ENCODE peak calls at places on chromosome 15, in five cellular contexts. One of them, this sample, is unnamed.

GRCh38 chr15:55507567-55507966 is 467 bp downstream of the DNAAF4 start:
- DNase-seq in H1: no peak
- DNase-seq in GM12878: no peak
- DNase-seq in HepG2: no peak
- DNase-seq in HCT116: no peak
- DNase-seq in this sample: no peak

GRCh38 chr15:53472883-53473282 is 286.6 kb downstream of the WDR72 start:
- DNase-seq in H1: no peak
- DNase-seq in GM12878: no peak
- DNase-seq in HepG2: no peak
- DNase-seq in HCT116: no peak
- DNase-seq in this sample: no peak

GRCh38 chr15:69758810-69759410 is 306.3 kb downstream of the RPLP1 start:
- DNase-seq in H1: no peak
- DNase-seq in GM12878: peak
- DNase-seq in HepG2: no peak
- DNase-seq in HCT116: no peak
- DNase-seq in this sample: no peak

GRCh38 chr15:34239151-34239761 is 14.4 kb downstream of the EMC4 start:
- DNase-seq in H1: no peak
- DNase-seq in GM12878: no peak
- DNase-seq in HepG2: peak
- DNase-seq in HCT116: peak
- DNase-seq in this sample: no peak

GRCh38 chr15:65868546-65869126 is 655 bp upstream of the RAB11A start:
- DNase-seq in H1: no peak
- DNase-seq in GM12878: no peak
- DNase-seq in HepG2: no peak
- DNase-seq in HCT116: no peak
- DNase-seq in this sample: no peak

GRCh38 chr15:27796405-27797085 is 302.6 kb downstream of the OCA2 start:
- DNase-seq in H1: no peak
- DNase-seq in GM12878: no peak
- DNase-seq in HepG2: no peak
- DNase-seq in HCT116: no peak
- DNase-seq in this sample: no peak

GRCh38 chr15:63156708-63157065 is 590 bp downstream of the RPS27L start:
- DNase-seq in H1: no peak
- DNase-seq in GM12878: no peak
- DNase-seq in HepG2: peak
- DNase-seq in HCT116: no peak
- DNase-seq in this sample: no peak

GRCh38 chr15:73800662-73801345 is 47.7 kb upstream of the INSYN1 start:
- DNase-seq in H1: no peak
- DNase-seq in GM12878: no peak
- DNase-seq in HepG2: no peak
- DNase-seq in HCT116: no peak
- DNase-seq in this sample: no peak

GRCh38 chr15:41205315-41205714 is 25.2 kb downstream of the EXD1 start:
- DNase-seq in H1: no peak
- DNase-seq in GM12878: no peak
- DNase-seq in HepG2: no peak
- DNase-seq in HCT116: no peak
- DNase-seq in this sample: no peak

GRCh38 chr15:57671636-57672035 is 34.9 kb upstream of the POLR2M start:
- DNase-seq in H1: no peak
- DNase-seq in GM12878: no peak
- DNase-seq in HepG2: no peak
- DNase-seq in HCT116: no peak
- DNase-seq in this sample: no peak

GRCh38 chr15:49758856-49759255 is 138.0 kb downstream of the DTWD1 start:
- DNase-seq in H1: no peak
- DNase-seq in GM12878: no peak
- DNase-seq in HepG2: no peak
- DNase-seq in HCT116: no peak
- DNase-seq in this sample: no peak

GRCh38 chr15:52224211-52224610 is 33.0 kb upstream of the GNB5 start:
- DNase-seq in H1: no peak
- DNase-seq in GM12878: no peak
- DNase-seq in HepG2: no peak
- DNase-seq in HCT116: no peak
- DNase-seq in this sample: no peak

GRCh38 chr15:51879555-51879954 is 50.1 kb downstream of the TMOD3 start:
- DNase-seq in H1: no peak
- DNase-seq in GM12878: no peak
- DNase-seq in HepG2: no peak
- DNase-seq in HCT116: no peak
- DNase-seq in this sample: no peak

GRCh38 chr15:58475573-58476524 is 44.1 kb downstream of the LIPC start:
- DNase-seq in H1: no peak
- DNase-seq in GM12878: no peak
- DNase-seq in HepG2: peak
- DNase-seq in HCT116: no peak
- DNase-seq in this sample: no peak

GRCh38 chr15:65603559-65603958 is 7.4 kb downstream of the INTS14 start:
- DNase-seq in H1: no peak
- DNase-seq in GM12878: no peak
- DNase-seq in HepG2: no peak
- DNase-seq in HCT116: no peak
- DNase-seq in this sample: no peak

GRCh38 chr15:79595995-79596622 is 164.0 kb downstream of the MINAR1 start:
- DNase-seq in H1: peak
- DNase-seq in GM12878: peak
- DNase-seq in HepG2: peak
- DNase-seq in HCT116: peak
- DNase-seq in this sample: peak

GRCh38 chr15:34644061-34644460 is 60.6 kb upstream of the GOLGA8B start:
- DNase-seq in H1: no peak
- DNase-seq in GM12878: no peak
- DNase-seq in HepG2: no peak
- DNase-seq in HCT116: no peak
- DNase-seq in this sample: no peak

GRCh38 chr15:94324117-94324826 is 92.9 kb downstream of the MCTP2 start:
- DNase-seq in H1: peak
- DNase-seq in GM12878: peak
- DNase-seq in HepG2: peak
- DNase-seq in HCT116: peak
- DNase-seq in this sample: peak

GRCh38 chr15:70203981-70204560 is 106.4 kb upstream of the TLE3 start:
- DNase-seq in H1: no peak
- DNase-seq in GM12878: no peak
- DNase-seq in HepG2: no peak
- DNase-seq in HCT116: no peak
- DNase-seq in this sample: no peak

GRCh38 chr15:52288051-52288942 is 7.3 kb downstream of the MYO5C start:
- DNase-seq in H1: peak
- DNase-seq in GM12878: no peak
- DNase-seq in HepG2: peak
- DNase-seq in HCT116: no peak
- DNase-seq in this sample: no peak

GRCh38 chr15:47586653-47587224 is 130.6 kb upstream of the SEMA6D start:
- DNase-seq in H1: no peak
- DNase-seq in GM12878: no peak
- DNase-seq in HepG2: no peak
- DNase-seq in HCT116: no peak
- DNase-seq in this sample: no peak

GRCh38 chr15:41115088-41115651 is 910 bp downstream of the INO80 start:
- DNase-seq in H1: no peak
- DNase-seq in GM12878: peak
- DNase-seq in HepG2: peak
- DNase-seq in HCT116: peak
- DNase-seq in this sample: peak

GRCh38 chr15:19987389-19988048 is 554.1 kb downstream of the GOLGA6L6 start:
- DNase-seq in H1: peak
- DNase-seq in GM12878: no peak
- DNase-seq in HepG2: peak
- DNase-seq in HCT116: no peak
- DNase-seq in this sample: peak

GRCh38 chr15:81196576-81197254 is at the start of gene IL16:
- DNase-seq in H1: no peak
- DNase-seq in GM12878: no peak
- DNase-seq in HepG2: no peak
- DNase-seq in HCT116: no peak
- DNase-seq in this sample: no peak

GRCh38 chr15:100335335-100335999 is 6.3 kb downstream of the ADAMTS17 start:
- DNase-seq in H1: no peak
- DNase-seq in GM12878: no peak
- DNase-seq in HepG2: no peak
- DNase-seq in HCT116: no peak
- DNase-seq in this sample: no peak
- TF ChIP-seq ZNF274 in H1: no peak
- TF ChIP-seq ZNF274 in GM12878: no peak
- TF ChIP-seq ZNF274 in HepG2: no peak
- TF ChIP-seq ZNF274 in HCT116: no peak
- TF ChIP-seq ZNF274 in this sample: no peak

GRCh38 chr15:85095566-85095965 is 113.9 kb downstream of the PDE8A start:
- DNase-seq in H1: no peak
- DNase-seq in GM12878: no peak
- DNase-seq in HepG2: no peak
- DNase-seq in HCT116: no peak
- DNase-seq in this sample: no peak

GRCh38 chr15:85100186-85100937 is 118.7 kb downstream of the PDE8A start:
- DNase-seq in H1: no peak
- DNase-seq in GM12878: no peak
- DNase-seq in HepG2: no peak
- DNase-seq in HCT116: no peak
- DNase-seq in this sample: no peak

GRCh38 chr15:85099195-85099803 is 117.6 kb downstream of the PDE8A start:
- DNase-seq in H1: no peak
- DNase-seq in GM12878: no peak
- DNase-seq in HepG2: no peak
- DNase-seq in HCT116: no peak
- DNase-seq in this sample: no peak

GRCh38 chr15:85097250-85097649 is 115.6 kb downstream of the PDE8A start:
- DNase-seq in H1: no peak
- DNase-seq in GM12878: no peak
- DNase-seq in HepG2: no peak
- DNase-seq in HCT116: no peak
- DNase-seq in this sample: no peak

GRCh38 chr15:85097706-85098105 is 116.0 kb downstream of the PDE8A start:
- DNase-seq in H1: no peak
- DNase-seq in GM12878: no peak
- DNase-seq in HepG2: no peak
- DNase-seq in HCT116: no peak
- DNase-seq in this sample: no peak
- TF ChIP-seq ZNF274 in H1: no peak
- TF ChIP-seq ZNF274 in GM12878: no peak
- TF ChIP-seq ZNF274 in HepG2: no peak
- TF ChIP-seq ZNF274 in HCT116: no peak
- TF ChIP-seq ZNF274 in this sample: no peak

GRCh38 chr15:25056484-25057429 is 102.0 kb downstream of the SNRPN start:
- DNase-seq in H1: peak
- DNase-seq in GM12878: no peak
- DNase-seq in HepG2: no peak
- DNase-seq in HCT116: no peak
- DNase-seq in this sample: no peak

GRCh38 chr15:25057574-25057973 is 102.8 kb downstream of the SNRPN start:
- DNase-seq in H1: no peak
- DNase-seq in GM12878: no peak
- DNase-seq in HepG2: no peak
- DNase-seq in HCT116: no peak
- DNase-seq in this sample: no peak

GRCh38 chr15:25060472-25060803 is 105.7 kb downstream of the SNRPN start:
- DNase-seq in H1: no peak
- DNase-seq in GM12878: no peak
- DNase-seq in HepG2: no peak
- DNase-seq in HCT116: no peak
- DNase-seq in this sample: no peak

GRCh38 chr15:25059698-25060471 is 105.1 kb downstream of the SNRPN start:
- DNase-seq in H1: no peak
- DNase-seq in GM12878: no peak
- DNase-seq in HepG2: no peak
- DNase-seq in HCT116: no peak
- DNase-seq in this sample: no peak

DNA sequence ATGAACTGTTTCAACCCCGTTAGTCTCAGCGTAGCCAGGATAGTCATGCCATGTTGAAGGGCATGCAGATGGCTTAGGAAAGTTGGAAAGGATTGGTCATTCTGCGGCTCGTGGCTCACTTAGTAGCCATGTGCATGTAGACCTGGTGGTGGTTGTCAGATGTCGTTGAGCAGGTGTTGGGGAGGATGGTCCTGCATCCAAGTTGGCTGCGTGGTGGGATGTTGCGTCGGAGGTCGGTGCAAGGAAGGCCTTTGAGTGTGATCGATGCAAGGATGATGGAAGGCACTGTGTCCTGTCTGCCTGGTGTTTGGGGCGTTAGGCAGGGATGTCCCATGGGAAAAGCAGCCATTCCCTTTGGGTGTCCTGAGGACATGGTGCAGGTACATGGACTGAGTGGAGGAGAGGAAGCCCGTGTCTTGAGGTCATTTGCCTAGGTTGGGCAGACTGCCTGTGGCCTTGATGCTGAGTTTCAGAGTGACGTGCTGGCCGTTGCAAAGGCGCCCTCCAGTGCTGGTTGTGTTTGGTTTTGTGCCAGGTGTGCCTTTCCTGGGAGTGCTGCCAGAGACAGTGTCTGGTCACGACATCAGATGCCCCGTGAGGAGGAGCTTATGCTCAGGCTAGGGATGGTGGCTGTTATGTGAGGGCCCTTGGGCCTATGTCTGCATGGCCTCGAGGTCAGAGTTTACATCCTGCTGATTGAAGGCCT is 103.4 kb downstream of the SNRPN start:
- DNase-seq in H1: peak
- DNase-seq in GM12878: no peak
- DNase-seq in HepG2: no peak
- DNase-seq in HCT116: no peak
- DNase-seq in this sample: no peak
- TF ChIP-seq ZNF274 in H1: no peak
- TF ChIP-seq ZNF274 in GM12878: no peak
- TF ChIP-seq ZNF274 in HepG2: no peak
- TF ChIP-seq ZNF274 in HCT116: no peak
- TF ChIP-seq ZNF274 in this sample: no peak

GRCh38 chr15:71436854-71437253 is 321.6 kb downstream of the THSD4 start:
- DNase-seq in H1: no peak
- DNase-seq in GM12878: no peak
- DNase-seq in HepG2: no peak
- DNase-seq in HCT116: no peak
- DNase-seq in this sample: no peak
- TF ChIP-seq ZNF274 in H1: no peak
- TF ChIP-seq ZNF274 in GM12878: no peak
- TF ChIP-seq ZNF274 in HepG2: no peak
- TF ChIP-seq ZNF274 in HCT116: no peak
- TF ChIP-seq ZNF274 in this sample: no peak